ENCODE peak calls at places on chromosomes 11 and 22, in seven cellular contexts. One of them, this sample, is unnamed.
A peak's percentile ranks its signal among the peaks of the same experiment; 100 is the strongest.

GRCh38 chr11:15976433-15977045 is 379.8 kb downstream of the SOX6 start:
- DNase-seq in B cell: no peak
- DNase-seq in heart left ventricle: no peak
- DNase-seq in HFF-Myc: no peak
- DNase-seq in fibroblast of pulmonary artery: peak; percentile 40
- DNase-seq in cardiac fibroblast: peak; percentile 70
- DNase-seq in endothelial cell: no peak
- DNase-seq in this sample: no peak

GRCh38 chr11:2390091-2390870 is 10.3 kb upstream of the TSSC4 start:
- DNase-seq in B cell: no peak
- DNase-seq in heart left ventricle: no peak
- DNase-seq in HFF-Myc: no peak
- DNase-seq in fibroblast of pulmonary artery: no peak
- DNase-seq in cardiac fibroblast: no peak
- DNase-seq in endothelial cell: no peak
- DNase-seq in this sample: no peak

GRCh38 chr11:68974421-68975194 is 6.2 kb downstream of the MRGPRD start:
- DNase-seq in B cell: no peak
- DNase-seq in heart left ventricle: no peak
- DNase-seq in HFF-Myc: no peak
- DNase-seq in fibroblast of pulmonary artery: peak; percentile 19
- DNase-seq in cardiac fibroblast: peak; percentile 43
- DNase-seq in endothelial cell: no peak
- DNase-seq in this sample: no peak

GRCh38 chr11:69651834-69652620 is 11.1 kb downstream of the CCND1 start:
- DNase-seq in B cell: no peak
- DNase-seq in heart left ventricle: no peak
- DNase-seq in HFF-Myc: no peak
- DNase-seq in fibroblast of pulmonary artery: no peak
- DNase-seq in cardiac fibroblast: no peak
- DNase-seq in endothelial cell: no peak
- DNase-seq in this sample: no peak

GRCh38 chr11:113446112-113446511 is 29.1 kb downstream of the DRD2 start:
- DNase-seq in B cell: no peak
- DNase-seq in heart left ventricle: no peak
- DNase-seq in HFF-Myc: no peak
- DNase-seq in fibroblast of pulmonary artery: peak; percentile 57
- DNase-seq in cardiac fibroblast: peak; percentile 50
- DNase-seq in endothelial cell: no peak
- DNase-seq in this sample: no peak

GRCh38 chr22:28911279-28911640 is 27.9 kb downstream of the ZNRF3 start:
- DNase-seq in B cell: no peak
- DNase-seq in heart left ventricle: no peak
- DNase-seq in HFF-Myc: no peak
- DNase-seq in fibroblast of pulmonary artery: no peak
- DNase-seq in cardiac fibroblast: no peak
- DNase-seq in endothelial cell: no peak
- DNase-seq in this sample: no peak

GRCh38 chr11:97364047-97364446 is 974.2 kb downstream of the JRKL start:
- DNase-seq in B cell: no peak
- DNase-seq in heart left ventricle: no peak
- DNase-seq in HFF-Myc: no peak
- DNase-seq in fibroblast of pulmonary artery: peak; percentile 75
- DNase-seq in cardiac fibroblast: peak; percentile 52
- DNase-seq in endothelial cell: no peak
- DNase-seq in this sample: no peak

GRCh38 chr22:23767673-23768548 is at the start of gene CHCHD10:
- DNase-seq in B cell: peak; percentile 94
- DNase-seq in heart left ventricle: peak; percentile 88
- DNase-seq in HFF-Myc: no peak
- DNase-seq in fibroblast of pulmonary artery: peak; percentile 75
- DNase-seq in cardiac fibroblast: peak; percentile 79
- DNase-seq in endothelial cell: peak; percentile 94
- DNase-seq in this sample: peak; percentile 84

GRCh38 chr11:87150936-87151335 is 113.2 kb downstream of the TMEM135 start:
- DNase-seq in B cell: no peak
- DNase-seq in heart left ventricle: no peak
- DNase-seq in HFF-Myc: no peak
- DNase-seq in fibroblast of pulmonary artery: peak; percentile 61
- DNase-seq in cardiac fibroblast: peak; percentile 62
- DNase-seq in endothelial cell: no peak
- DNase-seq in this sample: no peak

GRCh38 chr11:130718118-130718517 is 198.2 kb downstream of the SNX19 start:
- DNase-seq in B cell: no peak
- DNase-seq in heart left ventricle: peak; percentile 34
- DNase-seq in HFF-Myc: no peak
- DNase-seq in fibroblast of pulmonary artery: no peak
- DNase-seq in cardiac fibroblast: peak; percentile 22
- DNase-seq in endothelial cell: no peak
- DNase-seq in this sample: no peak

GRCh38 chr11:20192151-20192550 is 31.9 kb upstream of the DBX1 start:
- DNase-seq in B cell: no peak
- DNase-seq in heart left ventricle: no peak
- DNase-seq in HFF-Myc: no peak
- DNase-seq in fibroblast of pulmonary artery: no peak
- DNase-seq in cardiac fibroblast: no peak
- DNase-seq in endothelial cell: no peak
- DNase-seq in this sample: no peak

GRCh38 chr11:334264-335033 is 13.8 kb upstream of the IFITM3 start:
- DNase-seq in B cell: no peak
- DNase-seq in heart left ventricle: no peak
- DNase-seq in HFF-Myc: no peak
- DNase-seq in fibroblast of pulmonary artery: peak; percentile 75
- DNase-seq in cardiac fibroblast: no peak
- DNase-seq in endothelial cell: no peak
- DNase-seq in this sample: no peak

GRCh38 chr11:62546937-62547625 is 475 bp upstream of the AHNAK start:
- DNase-seq in B cell: no peak
- DNase-seq in heart left ventricle: no peak
- DNase-seq in HFF-Myc: no peak
- DNase-seq in fibroblast of pulmonary artery: peak; percentile 42
- DNase-seq in cardiac fibroblast: peak; percentile 58
- DNase-seq in endothelial cell: no peak
- DNase-seq in this sample: no peak

GRCh38 chr11:96187779-96188624 is 155.0 kb downstream of the MAML2 start:
- DNase-seq in B cell: no peak
- DNase-seq in heart left ventricle: no peak
- DNase-seq in HFF-Myc: peak; percentile 78
- DNase-seq in fibroblast of pulmonary artery: peak; percentile 80
- DNase-seq in cardiac fibroblast: peak; percentile 93
- DNase-seq in endothelial cell: no peak
- DNase-seq in this sample: no peak

GRCh38 chr11:129146196-129146595 is 45.9 kb downstream of the ARHGAP32 start:
- DNase-seq in B cell: no peak
- DNase-seq in heart left ventricle: no peak
- DNase-seq in HFF-Myc: no peak
- DNase-seq in fibroblast of pulmonary artery: peak; percentile 33
- DNase-seq in cardiac fibroblast: peak; percentile 41
- DNase-seq in endothelial cell: no peak
- DNase-seq in this sample: no peak

GRCh38 chr11:102760355-102761035 is 19.9 kb downstream of the MMP10 start:
- DNase-seq in B cell: no peak
- DNase-seq in heart left ventricle: no peak
- DNase-seq in HFF-Myc: peak; percentile 86
- DNase-seq in fibroblast of pulmonary artery: peak; percentile 93
- DNase-seq in cardiac fibroblast: peak; percentile 97
- DNase-seq in endothelial cell: no peak
- DNase-seq in this sample: no peak

GRCh38 chr11:26715133-26715532 is 6.7 kb downstream of the SLC5A12 start:
- DNase-seq in B cell: no peak
- DNase-seq in heart left ventricle: no peak
- DNase-seq in HFF-Myc: no peak
- DNase-seq in fibroblast of pulmonary artery: no peak
- DNase-seq in cardiac fibroblast: no peak
- DNase-seq in endothelial cell: no peak
- DNase-seq in this sample: no peak

GRCh38 chr11:36948445-36949171 is 350.6 kb upstream of the RAG2 start:
- DNase-seq in B cell: no peak
- DNase-seq in heart left ventricle: no peak
- DNase-seq in HFF-Myc: no peak
- DNase-seq in fibroblast of pulmonary artery: no peak
- DNase-seq in cardiac fibroblast: no peak
- DNase-seq in endothelial cell: no peak
- DNase-seq in this sample: no peak

GRCh38 chr11:64720640-64721358 is 2.2 kb downstream of the NRXN2 start:
- DNase-seq in B cell: no peak
- DNase-seq in heart left ventricle: no peak
- DNase-seq in HFF-Myc: no peak
- DNase-seq in fibroblast of pulmonary artery: no peak
- DNase-seq in cardiac fibroblast: no peak
- DNase-seq in endothelial cell: no peak
- DNase-seq in this sample: no peak

GRCh38 chr11:93521086-93521485 is 22.1 kb downstream of the SMCO4 start:
- DNase-seq in B cell: no peak
- DNase-seq in heart left ventricle: no peak
- DNase-seq in HFF-Myc: no peak
- DNase-seq in fibroblast of pulmonary artery: no peak
- DNase-seq in cardiac fibroblast: no peak
- DNase-seq in endothelial cell: no peak
- DNase-seq in this sample: no peak

GRCh38 chr11:10920205-10920604 is 62.4 kb upstream of the ZBED5 start:
- DNase-seq in B cell: no peak
- DNase-seq in heart left ventricle: no peak
- DNase-seq in HFF-Myc: no peak
- DNase-seq in fibroblast of pulmonary artery: peak; percentile 71
- DNase-seq in cardiac fibroblast: peak; percentile 44
- DNase-seq in endothelial cell: no peak
- DNase-seq in this sample: no peak

GRCh38 chr11:18844753-18845367 is 53.3 kb upstream of the PTPN5 start:
- DNase-seq in B cell: no peak
- DNase-seq in heart left ventricle: no peak
- DNase-seq in HFF-Myc: peak; percentile 12
- DNase-seq in fibroblast of pulmonary artery: peak; percentile 44
- DNase-seq in cardiac fibroblast: peak; percentile 64
- DNase-seq in endothelial cell: no peak
- DNase-seq in this sample: no peak

GRCh38 chr11:82906236-82906635 is 4.7 kb downstream of the DDIAS start:
- DNase-seq in B cell: no peak
- DNase-seq in heart left ventricle: no peak
- DNase-seq in HFF-Myc: no peak
- DNase-seq in fibroblast of pulmonary artery: peak; percentile 54
- DNase-seq in cardiac fibroblast: peak; percentile 56
- DNase-seq in endothelial cell: no peak
- DNase-seq in this sample: no peak

GRCh38 chr11:27864046-27865025 is 164.1 kb upstream of the BDNF start:
- DNase-seq in B cell: no peak
- DNase-seq in heart left ventricle: no peak
- DNase-seq in HFF-Myc: no peak
- DNase-seq in fibroblast of pulmonary artery: no peak
- DNase-seq in cardiac fibroblast: no peak
- DNase-seq in endothelial cell: no peak
- DNase-seq in this sample: no peak

GRCh38 chr11:69233761-69234136 is 60.2 kb upstream of the MYEOV start:
- DNase-seq in B cell: no peak
- DNase-seq in heart left ventricle: peak; percentile 4
- DNase-seq in HFF-Myc: no peak
- DNase-seq in fibroblast of pulmonary artery: no peak
- DNase-seq in cardiac fibroblast: no peak
- DNase-seq in endothelial cell: no peak
- DNase-seq in this sample: no peak

GRCh38 chr11:104380358-104380757 is 216.4 kb upstream of the PDGFD start:
- DNase-seq in B cell: no peak
- DNase-seq in heart left ventricle: no peak
- DNase-seq in HFF-Myc: no peak
- DNase-seq in fibroblast of pulmonary artery: peak; percentile 39
- DNase-seq in cardiac fibroblast: peak; percentile 6
- DNase-seq in endothelial cell: no peak
- DNase-seq in this sample: no peak

GRCh38 chr11:66638177-66639065 is at the start of gene RBM4:
- DNase-seq in B cell: peak; percentile 93
- DNase-seq in heart left ventricle: peak; percentile 99
- DNase-seq in HFF-Myc: peak; percentile 100
- DNase-seq in fibroblast of pulmonary artery: peak; percentile 100
- DNase-seq in cardiac fibroblast: peak; percentile 100
- DNase-seq in endothelial cell: peak; percentile 91
- DNase-seq in this sample: peak; percentile 99
- TF ChIP-seq CTCF in B cell: peak; percentile 10
- TF ChIP-seq CTCF in heart left ventricle: peak; percentile 30
- TF ChIP-seq CTCF in HFF-Myc: no peak
- TF ChIP-seq CTCF in fibroblast of pulmonary artery: peak; percentile 3
- TF ChIP-seq CTCF in cardiac fibroblast: peak; percentile 22
- TF ChIP-seq CTCF in endothelial cell: no peak
- TF ChIP-seq CTCF in this sample: no peak

DNA sequence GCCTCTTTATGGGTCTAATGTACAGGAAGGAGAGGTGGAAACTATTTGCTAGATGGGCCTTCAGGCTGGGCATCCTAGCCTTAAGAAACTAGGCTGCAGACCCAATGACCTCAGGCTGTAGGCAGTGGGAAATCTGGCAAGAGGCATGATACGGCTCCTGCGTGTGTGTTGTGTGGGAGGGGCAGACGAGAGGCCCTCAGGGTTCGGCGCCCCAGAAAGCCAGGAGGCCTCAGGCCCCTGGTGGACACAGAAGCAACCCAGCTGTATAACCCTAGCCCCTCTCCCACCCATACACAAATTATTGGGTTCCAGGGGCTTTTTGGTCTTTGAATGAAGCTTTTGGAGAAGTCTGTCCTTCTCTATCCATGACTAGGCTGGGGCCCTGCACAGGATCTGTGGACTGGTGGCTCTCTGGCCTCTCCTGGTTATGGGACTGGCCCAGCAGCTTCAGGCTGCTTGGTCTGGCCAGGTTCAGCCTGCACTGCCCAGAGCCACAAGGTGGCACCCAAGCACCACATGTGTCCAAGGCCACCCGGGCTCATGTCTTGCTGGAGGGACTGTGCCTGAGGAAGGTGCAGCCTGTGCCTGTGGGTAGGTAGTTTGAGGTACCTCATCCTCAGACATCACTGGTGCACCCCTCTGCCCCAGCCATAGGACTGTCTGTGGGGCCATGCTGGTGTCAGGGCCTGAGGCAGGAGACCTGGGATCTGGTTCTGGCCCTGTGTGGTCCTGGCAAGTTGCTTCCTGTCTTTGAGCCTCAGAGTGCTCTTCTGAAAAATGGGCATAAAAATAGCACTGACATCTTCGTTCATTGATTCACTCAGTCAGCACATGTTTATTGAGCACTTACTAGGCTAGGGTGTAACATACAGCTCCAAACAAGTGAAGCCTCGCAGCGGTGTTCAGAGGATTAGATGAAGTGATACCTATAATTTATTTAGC is 87.5 kb downstream of the RRM1 start:
- DNase-seq in B cell: no peak
- DNase-seq in heart left ventricle: peak; percentile 40
- DNase-seq in HFF-Myc: no peak
- DNase-seq in fibroblast of pulmonary artery: peak; percentile 64
- DNase-seq in cardiac fibroblast: peak; percentile 68
- DNase-seq in endothelial cell: peak; percentile 73
- DNase-seq in this sample: no peak
- TF ChIP-seq CTCF in B cell: no peak
- TF ChIP-seq CTCF in heart left ventricle: peak; percentile 65
- TF ChIP-seq CTCF in HFF-Myc: peak; percentile 80
- TF ChIP-seq CTCF in fibroblast of pulmonary artery: peak; percentile 82
- TF ChIP-seq CTCF in cardiac fibroblast: peak; percentile 85
- TF ChIP-seq CTCF in endothelial cell: peak; percentile 29
- TF ChIP-seq CTCF in this sample: peak; percentile 70

GRCh38 chr11:73252577-73253191 is 19.5 kb upstream of the P2RY6 start:
- DNase-seq in B cell: no peak
- DNase-seq in heart left ventricle: peak; percentile 2
- DNase-seq in HFF-Myc: no peak
- DNase-seq in fibroblast of pulmonary artery: no peak
- DNase-seq in cardiac fibroblast: no peak
- DNase-seq in endothelial cell: no peak
- DNase-seq in this sample: no peak
- TF ChIP-seq CTCF in B cell: no peak
- TF ChIP-seq CTCF in heart left ventricle: no peak
- TF ChIP-seq CTCF in HFF-Myc: no peak
- TF ChIP-seq CTCF in fibroblast of pulmonary artery: no peak
- TF ChIP-seq CTCF in cardiac fibroblast: peak; percentile 1
- TF ChIP-seq CTCF in endothelial cell: peak; percentile 28
- TF ChIP-seq CTCF in this sample: peak; percentile 11

GRCh38 chr11:45089845-45090499 is 56.5 kb upstream of the PRDM11 start:
- DNase-seq in B cell: no peak
- DNase-seq in heart left ventricle: no peak
- DNase-seq in HFF-Myc: no peak
- DNase-seq in fibroblast of pulmonary artery: peak; percentile 68
- DNase-seq in cardiac fibroblast: peak; percentile 68
- DNase-seq in endothelial cell: no peak
- DNase-seq in this sample: no peak
- TF ChIP-seq CTCF in B cell: no peak
- TF ChIP-seq CTCF in heart left ventricle: peak; percentile 29
- TF ChIP-seq CTCF in HFF-Myc: peak; percentile 39
- TF ChIP-seq CTCF in fibroblast of pulmonary artery: peak; percentile 41
- TF ChIP-seq CTCF in cardiac fibroblast: peak; percentile 39
- TF ChIP-seq CTCF in endothelial cell: no peak
- TF ChIP-seq CTCF in this sample: no peak